ENCODE peak calls at places on chromosomes 4 and X, in four cellular contexts. Q is kidney, X is tibial nerve, L is IMR-90. G is an unnamed sample.

GRCh38 chr4:13299343-13299742 is 184.8 kb downstream of the RAB28 start:
- DNase-seq in X (no peak), L (no peak), Q (no peak), G (no peak)

GRCh38 chr4:1802151-1802715 is 9.1 kb downstream of the FGFR3 start:
- DNase-seq in Q (no peak), L (no peak), X (no peak), G (no peak)

GRCh38 chr4:165709526-165709925 is 163.5 kb upstream of the TLL1 start:
- DNase-seq in X (no peak), L (no peak), Q (no peak), G (no peak)

GRCh38 chr4:71094201-71094600 is 100.8 kb downstream of the DCK start:
- DNase-seq in L (no peak), X (no peak), Q (no peak), G (no peak)

GRCh38 chrX:115639481-115639880 is 78.5 kb downstream of the PLS3 start:
- DNase-seq in Q (no peak), X (no peak), L (no peak), G (no peak)

GRCh38 chr4:176406736-176407135 is 87.0 kb downstream of the SPCS3 start:
- DNase-seq in X (no peak), Q (no peak), L (peak; percentile 66), G (no peak)

GRCh38 chr4:7803992-7804758 is 135.5 kb downstream of the AFAP1 start:
- DNase-seq in Q (peak; percentile 89), X (peak; percentile 90), L (peak; percentile 80), G (peak; percentile 64)

GRCh38 chr4:146110847-146111485 is 64.6 kb upstream of the LSM6 start:
- DNase-seq in L (no peak), X (no peak), Q (no peak), G (no peak)

GRCh38 chr4:2259036-2259540 is 2.8 kb downstream of the MXD4 start:
- DNase-seq in X (no peak), Q (peak; percentile 71), L (no peak), G (no peak)

GRCh38 chr4:32645653-32646052 is 1925.5 kb downstream of the PCDH7 start:
- DNase-seq in L (no peak), Q (no peak), X (no peak), G (no peak)

GRCh38 chr4:72128741-72129140 is 96.9 kb downstream of the NPFFR2 start:
- DNase-seq in L (no peak), Q (no peak), X (no peak), G (no peak)

GRCh38 chr4:112094330-112094729 is 50.9 kb upstream of the FAM241A start:
- DNase-seq in X (no peak), Q (no peak), L (no peak), G (no peak)

GRCh38 chr4:168398589-168398988 is 80.0 kb upstream of the DDX60 start:
- DNase-seq in L (no peak), X (no peak), Q (no peak), G (no peak)

GRCh38 chr4:68175562-68176155 is 46.0 kb upstream of the TMPRSS11F start:
- DNase-seq in L (peak; percentile 51), Q (no peak), X (peak; percentile 72), G (peak; percentile 53)

GRCh38 chr4:24470681-24471622 is 113.4 kb downstream of the DHX15 start:
- DNase-seq in L (peak; percentile 43), X (peak; percentile 35), Q (peak; percentile 75), G (peak; percentile 36)

GRCh38 chrX:33133320-33133719 is 78.0 kb downstream of the DMD start:
- DNase-seq in X (no peak), L (no peak), Q (no peak), G (no peak)

GRCh38 chr4:119103263-119103662 is 32.4 kb upstream of the MYOZ2 start:
- DNase-seq in L (peak; percentile 99), Q (no peak), X (no peak), G (peak; percentile 83)

GRCh38 chr4:78428996-78429395 is 122.6 kb upstream of the ANXA3 start:
- DNase-seq in Q (no peak), L (no peak), X (no peak), G (no peak)

GRCh38 chr4:74433541-74434172 is 11.3 kb upstream of the AREG start:
- DNase-seq in X (no peak), L (no peak), Q (no peak), G (no peak)

GRCh38 chr4:1329408-1330371 is 17.3 kb upstream of the UVSSA start:
- DNase-seq in Q (peak; percentile 91), L (no peak), X (no peak), G (peak; percentile 64)

GRCh38 chrX:87728024-87728423 is 210.4 kb downstream of the KLHL4 start:
- DNase-seq in X (no peak), L (no peak), Q (no peak), G (no peak)

GRCh38 chrX:1440506-1440905 is 12.2 kb downstream of the ASMTL start:
- DNase-seq in Q (peak; percentile 17), X (no peak), L (no peak), G (no peak)

GRCh38 chr4:176376032-176376614 is 56.4 kb downstream of the SPCS3 start:
- DNase-seq in Q (no peak), L (peak; percentile 53), X (no peak), G (peak; percentile 16)

GRCh38 chrX:134999469-134999868 is 8.7 kb downstream of the SMIM10 start:
- DNase-seq in L (peak; percentile 69), Q (no peak), X (no peak), G (peak; percentile 8)

GRCh38 chr4:37685211-37685725 is 908 bp downstream of the RELL1 start:
- DNase-seq in Q (no peak), L (peak; percentile 82), X (no peak), G (no peak)

GRCh38 chr4:144355809-144356757 is 215.6 kb upstream of the GYPA start:
- DNase-seq in Q (no peak), L (peak; percentile 78), X (peak; percentile 36), G (peak; percentile 55)

GRCh38 chrX:111649641-111650040 is 31.3 kb upstream of the ALG13 start:
- DNase-seq in Q (no peak), X (no peak), L (no peak), G (no peak)

GRCh38 chr4:165723051-165723805 is 149.8 kb upstream of the TLL1 start:
- DNase-seq in Q (no peak), X (no peak), L (no peak), G (no peak)

GRCh38 chr4:153530284-153530995 is 64.3 kb downstream of the TMEM131L start:
- DNase-seq in X (no peak), Q (no peak), L (no peak), G (no peak)

DNA sequence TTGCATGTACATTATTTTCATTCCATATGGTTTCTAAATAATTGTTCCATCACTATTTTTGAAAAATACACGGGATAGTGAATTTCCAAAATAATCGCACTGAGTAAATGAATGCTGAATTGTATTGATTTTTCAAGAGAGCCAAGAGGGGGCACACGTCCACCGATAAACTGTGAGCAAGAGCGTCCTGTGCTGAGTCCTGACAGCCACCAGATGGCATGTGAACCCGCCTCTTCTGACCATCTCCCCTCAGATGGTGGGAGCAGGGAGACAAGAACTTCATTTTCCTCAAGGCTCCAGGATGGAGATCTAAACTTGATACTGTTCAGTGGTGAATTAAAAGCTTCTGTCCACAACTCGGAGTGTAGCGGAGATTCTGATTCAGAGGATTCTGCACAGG is 30.6 kb upstream of the IL9R start:
- DNase-seq in Q (no peak), X (no peak), L (no peak), G (peak; percentile 35)
- TF ChIP-seq CTCF in Q (peak; percentile 40), X (no peak), L (peak; percentile 22), G (peak; percentile 41)

DNA sequence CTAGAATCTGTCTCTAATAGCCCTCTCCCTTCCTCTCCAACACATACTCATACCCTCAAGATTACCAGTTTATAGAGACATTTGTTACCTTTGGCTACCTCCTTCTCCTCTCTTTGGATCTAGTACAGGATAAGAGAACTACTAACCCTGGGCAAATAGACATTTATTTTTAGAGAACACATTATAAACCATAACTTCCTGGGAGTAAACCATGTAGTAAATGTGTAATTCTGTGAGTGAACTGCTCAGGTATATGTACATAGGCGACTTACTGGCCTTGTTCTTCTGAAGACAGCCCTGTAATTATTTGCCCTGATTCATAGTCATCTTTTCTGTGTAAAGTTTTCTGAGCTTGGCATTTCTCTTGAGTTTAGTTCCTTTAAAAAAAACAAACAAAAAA is 94.2 kb downstream of the KDM6A start:
- DNase-seq in X (no peak), Q (no peak), L (no peak), G (no peak)
- H3K27ac ChIP-seq in X (no peak overlapping the region), Q (no peak overlapping the region), L (no peak overlapping the region), G (no peak overlapping the region)

GRCh38 chrX:120749141-120749846 is 119.4 kb upstream of the C1GALT1C1 start:
- DNase-seq in L (no peak), Q (no peak), X (no peak), G (no peak)

GRCh38 chrX:120751683-120752082 is 121.8 kb upstream of the C1GALT1C1 start:
- DNase-seq in Q (no peak), X (no peak), L (no peak), G (no peak)

GRCh38 chrX:120752431-120753128 is 122.7 kb upstream of the C1GALT1C1 start:
- DNase-seq in Q (no peak), X (no peak), L (no peak), G (no peak)

GRCh38 chrX:120753413-120754251 is 122.0 kb downstream of the CT47B1 start:
- DNase-seq in L (no peak), X (no peak), Q (no peak), G (no peak)

DNA sequence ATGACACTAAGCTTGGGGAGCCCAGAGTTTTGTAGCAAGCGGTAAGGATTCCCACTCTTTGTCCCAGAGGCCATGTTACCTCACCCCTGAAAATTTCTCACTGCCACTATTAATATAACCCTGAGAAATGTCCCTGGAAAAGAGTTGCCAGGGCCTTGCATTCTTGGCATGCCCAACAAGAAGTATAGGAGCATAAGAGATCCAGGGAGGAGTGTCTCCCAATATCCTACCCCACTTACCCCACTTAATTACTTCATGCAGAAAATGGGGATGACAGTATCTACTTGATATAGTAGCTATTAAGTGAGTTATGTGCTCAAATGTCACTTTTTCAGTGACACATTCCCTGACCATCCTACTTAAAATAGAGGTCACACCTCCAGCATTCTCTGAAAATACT is 120.5 kb upstream of the C1GALT1C1 start:
- DNase-seq in Q (no peak), X (no peak), L (no peak), G (no peak)
- TF ChIP-seq CTCF in Q (no peak), X (no peak), L (no peak), G (no peak)

GRCh38 chr4:139901516-139902327 is 236.1 kb downstream of the MGST2 start:
- DNase-seq in Q (no peak), X (no peak), L (peak; percentile 44), G (no peak)
- H3K27ac ChIP-seq in Q (no peak overlapping the region), X (peak overlapping the region; percentile 84), L (peak overlapping the region; percentile 26), G (no peak overlapping the region)

GRCh38 chr4:148438047-148438446 is 4.2 kb downstream of the NR3C2 start:
- DNase-seq in Q (no peak), X (no peak), L (no peak), G (no peak)
- TF ChIP-seq CTCF in Q (no peak), X (no peak), L (no peak), G (no peak)